ENCODE peak calls at places on chromosomes 4 and X, in six cellular contexts. One of them, this sample, is unnamed. For H3K4me1, the result is how much of the 10 kb centered on the place peaks cover.

GRCh38 chrX:149275836-149276235 is 229.3 kb downstream of the IDS start:
- DNase-seq in SK-N-SH: no peak
- DNase-seq in esophagus muscularis mucosa: no peak
- DNase-seq in ovary: no peak
- DNase-seq in A549: no peak
- DNase-seq in sigmoid colon: no peak
- DNase-seq in this sample: no peak

GRCh38 chr4:13536607-13537006 is 7.7 kb downstream of the NKX3-2 start:
- DNase-seq in SK-N-SH: peak
- DNase-seq in esophagus muscularis mucosa: peak
- DNase-seq in ovary: no peak
- DNase-seq in A549: no peak
- DNase-seq in sigmoid colon: no peak
- DNase-seq in this sample: no peak

GRCh38 chr4:148435654-148436406 is 6.4 kb downstream of the NR3C2 start:
- DNase-seq in SK-N-SH: no peak
- DNase-seq in esophagus muscularis mucosa: no peak
- DNase-seq in ovary: no peak
- DNase-seq in A549: no peak
- DNase-seq in sigmoid colon: no peak
- DNase-seq in this sample: no peak

GRCh38 chr4:45283352-45283751 is 557.0 kb upstream of the GNPDA2 start:
- DNase-seq in SK-N-SH: no peak
- DNase-seq in esophagus muscularis mucosa: no peak
- DNase-seq in ovary: peak
- DNase-seq in A549: no peak
- DNase-seq in sigmoid colon: no peak
- DNase-seq in this sample: peak

GRCh38 chr4:159697322-159698283 is 594.7 kb downstream of the RAPGEF2 start:
- DNase-seq in SK-N-SH: no peak
- DNase-seq in esophagus muscularis mucosa: no peak
- DNase-seq in ovary: no peak
- DNase-seq in A549: no peak
- DNase-seq in sigmoid colon: no peak
- DNase-seq in this sample: no peak

GRCh38 chr4:145735330-145735638 is 55.3 kb downstream of the C4orf51 start:
- DNase-seq in SK-N-SH: no peak
- DNase-seq in esophagus muscularis mucosa: no peak
- DNase-seq in ovary: no peak
- DNase-seq in A549: peak
- DNase-seq in sigmoid colon: no peak
- DNase-seq in this sample: no peak

GRCh38 chrX:106619797-106620196 is 8.0 kb downstream of the RADX start:
- DNase-seq in SK-N-SH: no peak
- DNase-seq in esophagus muscularis mucosa: no peak
- DNase-seq in ovary: no peak
- DNase-seq in A549: peak
- DNase-seq in sigmoid colon: no peak
- DNase-seq in this sample: no peak

GRCh38 chr4:52199574-52200338 is 148.7 kb downstream of the SPATA18 start:
- DNase-seq in SK-N-SH: no peak
- DNase-seq in esophagus muscularis mucosa: no peak
- DNase-seq in ovary: no peak
- DNase-seq in A549: peak
- DNase-seq in sigmoid colon: no peak
- DNase-seq in this sample: no peak

GRCh38 chrX:102959471-102959870 is 22.4 kb downstream of the RAB40AL start:
- DNase-seq in SK-N-SH: no peak
- DNase-seq in esophagus muscularis mucosa: no peak
- DNase-seq in ovary: no peak
- DNase-seq in A549: no peak
- DNase-seq in sigmoid colon: no peak
- DNase-seq in this sample: no peak

GRCh38 chr4:139229534-139230039 is 50.4 kb downstream of the MGARP start:
- DNase-seq in SK-N-SH: peak
- DNase-seq in esophagus muscularis mucosa: no peak
- DNase-seq in ovary: no peak
- DNase-seq in A549: peak
- DNase-seq in sigmoid colon: no peak
- DNase-seq in this sample: no peak

GRCh38 chr4:118923891-118924290 is 35.2 kb downstream of the SYNPO2 start:
- DNase-seq in SK-N-SH: no peak
- DNase-seq in esophagus muscularis mucosa: no peak
- DNase-seq in ovary: no peak
- DNase-seq in A549: no peak
- DNase-seq in sigmoid colon: no peak
- DNase-seq in this sample: no peak
- TF ChIP-seq EP300 in SK-N-SH: no peak
- TF ChIP-seq EP300 in esophagus muscularis mucosa: no peak
- TF ChIP-seq EP300 in ovary: no peak
- TF ChIP-seq EP300 in A549: no peak
- TF ChIP-seq EP300 in sigmoid colon: no peak
- TF ChIP-seq EP300 in this sample: no peak

GRCh38 chr4:7043521-7044414 is 596 bp downstream of the TADA2B start:
- DNase-seq in SK-N-SH: no peak
- DNase-seq in esophagus muscularis mucosa: no peak
- DNase-seq in ovary: peak
- DNase-seq in A549: peak
- DNase-seq in sigmoid colon: peak
- DNase-seq in this sample: peak
- H3K4me1 ChIP-seq in SK-N-SH: under half
- H3K4me1 ChIP-seq in esophagus muscularis mucosa: half or more
- H3K4me1 ChIP-seq in ovary: under half
- H3K4me1 ChIP-seq in A549: under half
- H3K4me1 ChIP-seq in sigmoid colon: under half
- H3K4me1 ChIP-seq in this sample: half or more

DNA sequence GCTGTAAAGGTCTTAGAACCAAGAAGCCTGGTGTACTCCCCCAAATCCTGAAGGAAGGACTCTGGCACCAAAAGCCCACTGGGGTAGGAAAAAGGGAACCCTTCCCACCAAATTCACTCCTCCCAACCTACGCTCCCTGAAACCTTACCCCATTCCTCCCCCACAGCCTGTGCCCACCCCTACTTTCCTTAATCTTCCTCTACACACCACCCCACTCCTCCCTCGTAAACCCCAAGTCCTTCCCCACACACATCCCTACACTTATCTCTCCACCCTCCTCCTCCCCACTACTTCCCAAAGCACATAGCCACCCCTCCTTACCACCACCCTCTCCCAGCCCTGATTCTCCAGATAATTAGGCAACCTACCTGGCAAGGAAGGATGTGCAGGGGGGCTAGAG is 1.7 kb downstream of the ZMYM3 start:
- DNase-seq in SK-N-SH: no peak
- DNase-seq in esophagus muscularis mucosa: no peak
- DNase-seq in ovary: no peak
- DNase-seq in A549: no peak
- DNase-seq in sigmoid colon: no peak
- DNase-seq in this sample: no peak
- H3K27ac ChIP-seq in SK-N-SH: no peak
- H3K27ac ChIP-seq in esophagus muscularis mucosa: no peak
- H3K27ac ChIP-seq in ovary: peak
- H3K27ac ChIP-seq in A549: peak
- H3K27ac ChIP-seq in sigmoid colon: no peak
- H3K27ac ChIP-seq in this sample: no peak

GRCh38 chr4:10741961-10742699 is 57.6 kb upstream of the CLNK start:
- DNase-seq in SK-N-SH: no peak
- DNase-seq in esophagus muscularis mucosa: no peak
- DNase-seq in ovary: no peak
- DNase-seq in A549: no peak
- DNase-seq in sigmoid colon: no peak
- DNase-seq in this sample: no peak
- TF ChIP-seq EP300 in SK-N-SH: no peak
- TF ChIP-seq EP300 in esophagus muscularis mucosa: no peak
- TF ChIP-seq EP300 in ovary: no peak
- TF ChIP-seq EP300 in A549: no peak
- TF ChIP-seq EP300 in sigmoid colon: no peak
- TF ChIP-seq EP300 in this sample: no peak

GRCh38 chr4:152937280-152937534 is 1.1 kb downstream of the FHDC1 start:
- DNase-seq in SK-N-SH: no peak
- DNase-seq in esophagus muscularis mucosa: no peak
- DNase-seq in ovary: no peak
- DNase-seq in A549: no peak
- DNase-seq in sigmoid colon: no peak
- DNase-seq in this sample: no peak
- H3K4me1 ChIP-seq in SK-N-SH: under half
- H3K4me1 ChIP-seq in esophagus muscularis mucosa: under half
- H3K4me1 ChIP-seq in ovary: under half
- H3K4me1 ChIP-seq in A549: under half
- H3K4me1 ChIP-seq in sigmoid colon: under half
- H3K4me1 ChIP-seq in this sample: under half

GRCh38 chrX:150303386-150304097 is 59.6 kb upstream of the MAMLD1 start:
- DNase-seq in SK-N-SH: no peak
- DNase-seq in esophagus muscularis mucosa: no peak
- DNase-seq in ovary: no peak
- DNase-seq in A549: no peak
- DNase-seq in sigmoid colon: no peak
- DNase-seq in this sample: no peak

GRCh38 chrX:150308532-150309157 is 54.5 kb upstream of the MAMLD1 start:
- DNase-seq in SK-N-SH: no peak
- DNase-seq in esophagus muscularis mucosa: no peak
- DNase-seq in ovary: no peak
- DNase-seq in A549: no peak
- DNase-seq in sigmoid colon: no peak
- DNase-seq in this sample: no peak

GRCh38 chrX:150310417-150310816 is 52.7 kb upstream of the MAMLD1 start:
- DNase-seq in SK-N-SH: no peak
- DNase-seq in esophagus muscularis mucosa: peak
- DNase-seq in ovary: no peak
- DNase-seq in A549: no peak
- DNase-seq in sigmoid colon: no peak
- DNase-seq in this sample: no peak

GRCh38 chrX:150308041-150308440 is 55.1 kb upstream of the MAMLD1 start:
- DNase-seq in SK-N-SH: no peak
- DNase-seq in esophagus muscularis mucosa: no peak
- DNase-seq in ovary: no peak
- DNase-seq in A549: no peak
- DNase-seq in sigmoid colon: no peak
- DNase-seq in this sample: no peak

GRCh38 chrX:150306002-150306401 is 57.1 kb upstream of the MAMLD1 start:
- DNase-seq in SK-N-SH: no peak
- DNase-seq in esophagus muscularis mucosa: no peak
- DNase-seq in ovary: no peak
- DNase-seq in A549: no peak
- DNase-seq in sigmoid colon: no peak
- DNase-seq in this sample: no peak
- H3K27ac ChIP-seq in SK-N-SH: no peak
- H3K27ac ChIP-seq in esophagus muscularis mucosa: no peak
- H3K27ac ChIP-seq in ovary: no peak
- H3K27ac ChIP-seq in A549: no peak
- H3K27ac ChIP-seq in sigmoid colon: no peak
- H3K27ac ChIP-seq in this sample: no peak

This sample was measured in stomach.